ENCODE peak calls at places on chromosomes 6 and 20, in eight cellular contexts. One of them, this sample, is unnamed.

GRCh38 chr6:116373300-116373699 is 2.6 kb downstream of the DSE start:
- DNase-seq in endothelial cell of umbilical vein: no peak
- DNase-seq in foreskin fibroblast: no peak
- DNase-seq in choroid plexus epithelial cell: no peak
- DNase-seq in AG04450: no peak
- DNase-seq in cardiac fibroblast: no peak
- DNase-seq in lower lobe of right lung: no peak
- DNase-seq in effector memory CD4-positive, alpha-beta T cell: no peak
- DNase-seq in this sample: no peak

GRCh38 chr6:34070315-34071110 is 75.4 kb downstream of the GRM4 start:
- DNase-seq in cardiac fibroblast: no peak
- DNase-seq in lower lobe of right lung: no peak
- DNase-seq in AG04450: no peak
- DNase-seq in foreskin fibroblast: no peak
- DNase-seq in choroid plexus epithelial cell: no peak
- DNase-seq in endothelial cell of umbilical vein: no peak
- DNase-seq in effector memory CD4-positive, alpha-beta T cell: no peak
- DNase-seq in this sample: no peak

GRCh38 chr6:5723905-5724691 is 282.6 kb downstream of the NRN1 start:
- DNase-seq in lower lobe of right lung: peak
- DNase-seq in AG04450: no peak
- DNase-seq in cardiac fibroblast: no peak
- DNase-seq in foreskin fibroblast: no peak
- DNase-seq in endothelial cell of umbilical vein: no peak
- DNase-seq in choroid plexus epithelial cell: peak
- DNase-seq in effector memory CD4-positive, alpha-beta T cell: no peak
- DNase-seq in this sample: no peak

GRCh38 chr20:20022498-20022897 is 5.3 kb downstream of the NAA20 start:
- DNase-seq in foreskin fibroblast: no peak
- DNase-seq in endothelial cell of umbilical vein: no peak
- DNase-seq in effector memory CD4-positive, alpha-beta T cell: no peak
- DNase-seq in cardiac fibroblast: no peak
- DNase-seq in AG04450: no peak
- DNase-seq in lower lobe of right lung: no peak
- DNase-seq in choroid plexus epithelial cell: no peak
- DNase-seq in this sample: no peak

GRCh38 chr6:91781946-91782345 is 1195.1 kb upstream of the MAP3K7 start:
- DNase-seq in cardiac fibroblast: no peak
- DNase-seq in foreskin fibroblast: no peak
- DNase-seq in AG04450: no peak
- DNase-seq in effector memory CD4-positive, alpha-beta T cell: no peak
- DNase-seq in endothelial cell of umbilical vein: no peak
- DNase-seq in choroid plexus epithelial cell: no peak
- DNase-seq in lower lobe of right lung: no peak
- DNase-seq in this sample: no peak

GRCh38 chr6:118894425-118895240 is 681 bp downstream of the ASF1A start:
- DNase-seq in effector memory CD4-positive, alpha-beta T cell: peak
- DNase-seq in lower lobe of right lung: peak
- DNase-seq in endothelial cell of umbilical vein: peak
- DNase-seq in AG04450: no peak
- DNase-seq in cardiac fibroblast: peak
- DNase-seq in choroid plexus epithelial cell: peak
- DNase-seq in foreskin fibroblast: peak
- DNase-seq in this sample: no peak

GRCh38 chr6:135869857-135870256 is 18.4 kb downstream of the PDE7B start:
- DNase-seq in endothelial cell of umbilical vein: no peak
- DNase-seq in cardiac fibroblast: peak
- DNase-seq in foreskin fibroblast: no peak
- DNase-seq in AG04450: no peak
- DNase-seq in lower lobe of right lung: no peak
- DNase-seq in effector memory CD4-positive, alpha-beta T cell: no peak
- DNase-seq in choroid plexus epithelial cell: no peak
- DNase-seq in this sample: no peak

GRCh38 chr6:137283940-137284910 is 65.0 kb upstream of the IFNGR1 start:
- DNase-seq in choroid plexus epithelial cell: peak
- DNase-seq in AG04450: no peak
- DNase-seq in lower lobe of right lung: no peak
- DNase-seq in effector memory CD4-positive, alpha-beta T cell: no peak
- DNase-seq in foreskin fibroblast: no peak
- DNase-seq in cardiac fibroblast: peak
- DNase-seq in endothelial cell of umbilical vein: no peak
- DNase-seq in this sample: no peak

GRCh38 chr6:169454204-169454871 is 200.7 kb upstream of the THBS2 start:
- DNase-seq in AG04450: peak
- DNase-seq in cardiac fibroblast: peak
- DNase-seq in endothelial cell of umbilical vein: no peak
- DNase-seq in foreskin fibroblast: peak
- DNase-seq in effector memory CD4-positive, alpha-beta T cell: no peak
- DNase-seq in lower lobe of right lung: no peak
- DNase-seq in choroid plexus epithelial cell: peak
- DNase-seq in this sample: peak

GRCh38 chr6:8229913-8230312 is 127.6 kb upstream of the EEF1E1 start:
- DNase-seq in cardiac fibroblast: no peak
- DNase-seq in endothelial cell of umbilical vein: no peak
- DNase-seq in AG04450: no peak
- DNase-seq in effector memory CD4-positive, alpha-beta T cell: no peak
- DNase-seq in foreskin fibroblast: no peak
- DNase-seq in lower lobe of right lung: no peak
- DNase-seq in choroid plexus epithelial cell: no peak
- DNase-seq in this sample: no peak

GRCh38 chr6:159790149-159790946 is at the start of gene MRPL18:
- DNase-seq in cardiac fibroblast: peak
- DNase-seq in endothelial cell of umbilical vein: peak
- DNase-seq in lower lobe of right lung: peak
- DNase-seq in choroid plexus epithelial cell: peak
- DNase-seq in effector memory CD4-positive, alpha-beta T cell: peak
- DNase-seq in foreskin fibroblast: peak
- DNase-seq in AG04450: peak
- DNase-seq in this sample: peak

GRCh38 chr6:139256087-139256486 is 35.7 kb downstream of the TXLNB start:
- DNase-seq in lower lobe of right lung: no peak
- DNase-seq in AG04450: peak
- DNase-seq in foreskin fibroblast: no peak
- DNase-seq in endothelial cell of umbilical vein: no peak
- DNase-seq in choroid plexus epithelial cell: peak
- DNase-seq in effector memory CD4-positive, alpha-beta T cell: no peak
- DNase-seq in cardiac fibroblast: peak
- DNase-seq in this sample: peak

GRCh38 chr20:56454754-56455153 is 13.7 kb upstream of the RTF2 start:
- DNase-seq in foreskin fibroblast: no peak
- DNase-seq in lower lobe of right lung: no peak
- DNase-seq in choroid plexus epithelial cell: no peak
- DNase-seq in endothelial cell of umbilical vein: no peak
- DNase-seq in cardiac fibroblast: no peak
- DNase-seq in AG04450: no peak
- DNase-seq in effector memory CD4-positive, alpha-beta T cell: no peak
- DNase-seq in this sample: no peak

GRCh38 chr6:166929534-166930189 is 26.7 kb downstream of the RNASET2 start:
- DNase-seq in foreskin fibroblast: no peak
- DNase-seq in effector memory CD4-positive, alpha-beta T cell: no peak
- DNase-seq in choroid plexus epithelial cell: no peak
- DNase-seq in AG04450: no peak
- DNase-seq in endothelial cell of umbilical vein: no peak
- DNase-seq in cardiac fibroblast: no peak
- DNase-seq in lower lobe of right lung: no peak
- DNase-seq in this sample: no peak

DNA sequence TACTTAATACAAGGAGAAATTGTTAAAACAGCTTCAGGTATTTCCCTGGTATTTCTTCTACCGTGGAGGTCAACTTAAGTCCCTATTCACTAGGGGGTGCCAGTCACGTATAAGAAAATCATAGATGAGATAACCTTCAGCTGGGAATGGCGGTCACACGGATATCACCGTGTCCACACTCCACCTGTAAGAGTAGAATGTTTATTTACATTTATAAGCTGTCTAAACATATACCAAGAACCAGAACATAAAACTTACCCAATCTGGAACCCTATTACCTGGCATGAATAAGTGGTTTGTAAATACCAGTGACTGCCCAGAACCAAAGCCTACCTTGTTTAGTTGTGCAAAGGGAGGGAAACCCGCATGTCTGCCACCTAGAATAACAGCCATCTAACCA is 1.9 kb upstream of the ELOVL4 start:
- DNase-seq in lower lobe of right lung: peak
- DNase-seq in effector memory CD4-positive, alpha-beta T cell: peak
- DNase-seq in choroid plexus epithelial cell: peak
- DNase-seq in foreskin fibroblast: peak
- DNase-seq in AG04450: peak
- DNase-seq in cardiac fibroblast: peak
- DNase-seq in endothelial cell of umbilical vein: peak
- DNase-seq in this sample: peak
- H3K4me3 ChIP-seq in lower lobe of right lung: no peak
- H3K4me3 ChIP-seq in effector memory CD4-positive, alpha-beta T cell: no peak
- H3K4me3 ChIP-seq in choroid plexus epithelial cell: no peak
- H3K4me3 ChIP-seq in foreskin fibroblast: no peak
- H3K4me3 ChIP-seq in AG04450: no peak
- H3K4me3 ChIP-seq in cardiac fibroblast: no peak
- H3K4me3 ChIP-seq in endothelial cell of umbilical vein: no peak
- H3K4me3 ChIP-seq in this sample: no peak

GRCh38 chr6:27280064-27280539 is 32.0 kb downstream of the POM121L2 start:
- DNase-seq in effector memory CD4-positive, alpha-beta T cell: no peak
- DNase-seq in endothelial cell of umbilical vein: peak
- DNase-seq in lower lobe of right lung: no peak
- DNase-seq in AG04450: peak
- DNase-seq in choroid plexus epithelial cell: peak
- DNase-seq in foreskin fibroblast: peak
- DNase-seq in cardiac fibroblast: peak
- DNase-seq in this sample: no peak
- H3K4me3 ChIP-seq in effector memory CD4-positive, alpha-beta T cell: no peak
- H3K4me3 ChIP-seq in endothelial cell of umbilical vein: peak
- H3K4me3 ChIP-seq in lower lobe of right lung: no peak
- H3K4me3 ChIP-seq in AG04450: peak
- H3K4me3 ChIP-seq in choroid plexus epithelial cell: peak
- H3K4me3 ChIP-seq in foreskin fibroblast: peak
- H3K4me3 ChIP-seq in cardiac fibroblast: peak
- H3K4me3 ChIP-seq in this sample: peak

GRCh38 chr6:389622-390021 is 1.9 kb upstream of the IRF4 start:
- DNase-seq in foreskin fibroblast: no peak
- DNase-seq in AG04450: no peak
- DNase-seq in cardiac fibroblast: no peak
- DNase-seq in choroid plexus epithelial cell: no peak
- DNase-seq in lower lobe of right lung: no peak
- DNase-seq in endothelial cell of umbilical vein: no peak
- DNase-seq in effector memory CD4-positive, alpha-beta T cell: no peak
- DNase-seq in this sample: no peak
- H3K4me3 ChIP-seq in foreskin fibroblast: no peak
- H3K4me3 ChIP-seq in AG04450: no peak
- H3K4me3 ChIP-seq in cardiac fibroblast: no peak
- H3K4me3 ChIP-seq in choroid plexus epithelial cell: no peak
- H3K4me3 ChIP-seq in lower lobe of right lung: no peak
- H3K4me3 ChIP-seq in endothelial cell of umbilical vein: no peak
- H3K4me3 ChIP-seq in effector memory CD4-positive, alpha-beta T cell: no peak
- H3K4me3 ChIP-seq in this sample: no peak

DNA sequence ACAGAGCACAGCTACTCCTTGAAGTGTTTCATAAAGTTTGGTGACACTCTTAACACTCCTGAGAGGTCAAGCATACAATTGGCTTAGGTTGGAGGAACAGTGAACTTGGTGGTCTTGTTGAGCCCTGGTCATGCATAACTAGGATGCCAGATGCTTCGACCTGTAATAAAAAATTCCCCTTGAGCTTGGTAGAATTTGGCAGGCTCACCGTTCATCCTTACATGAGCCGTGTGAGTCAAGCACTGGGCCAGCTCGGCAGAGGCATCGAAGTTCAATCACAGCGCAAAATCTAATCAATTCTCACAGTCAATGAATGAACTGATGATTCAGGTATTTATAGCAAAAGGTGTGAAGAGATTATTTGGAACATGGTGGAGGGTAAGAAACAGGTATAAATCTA is 33.7 kb downstream of the CYP24A1 start:
- DNase-seq in lower lobe of right lung: no peak
- DNase-seq in endothelial cell of umbilical vein: no peak
- DNase-seq in effector memory CD4-positive, alpha-beta T cell: no peak
- DNase-seq in foreskin fibroblast: no peak
- DNase-seq in AG04450: no peak
- DNase-seq in cardiac fibroblast: peak
- DNase-seq in choroid plexus epithelial cell: no peak
- DNase-seq in this sample: no peak
- H3K4me3 ChIP-seq in lower lobe of right lung: no peak
- H3K4me3 ChIP-seq in endothelial cell of umbilical vein: no peak
- H3K4me3 ChIP-seq in effector memory CD4-positive, alpha-beta T cell: no peak
- H3K4me3 ChIP-seq in foreskin fibroblast: no peak
- H3K4me3 ChIP-seq in AG04450: no peak
- H3K4me3 ChIP-seq in cardiac fibroblast: no peak
- H3K4me3 ChIP-seq in choroid plexus epithelial cell: no peak
- H3K4me3 ChIP-seq in this sample: no peak

DNA sequence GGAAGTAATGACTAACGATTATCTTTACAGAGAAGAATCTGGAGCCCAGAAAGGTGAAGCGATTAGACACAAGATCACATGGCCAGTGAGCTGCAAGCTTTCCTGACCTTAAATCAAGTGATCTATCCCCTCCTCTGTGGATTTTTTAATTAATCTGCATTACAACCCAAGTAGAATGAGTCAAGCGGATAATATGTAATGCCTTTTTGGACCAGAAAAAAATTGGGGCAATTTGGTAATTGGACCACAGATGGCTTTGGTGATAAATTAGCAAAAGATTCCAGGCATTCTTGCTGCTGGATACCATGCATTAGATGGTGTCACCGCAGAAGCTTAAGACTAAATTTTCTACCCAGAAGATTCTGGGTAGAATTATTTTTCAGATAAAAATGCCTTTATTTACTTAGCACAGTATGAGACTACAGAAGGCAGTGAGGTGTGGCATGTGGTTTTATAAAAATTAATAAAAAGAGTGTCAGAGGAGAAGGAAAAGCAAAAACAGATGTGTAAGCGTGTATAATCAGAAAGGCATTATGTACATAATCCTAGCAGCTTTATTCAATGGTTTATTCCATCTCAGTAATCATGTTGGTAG is 53.9 kb upstream of the PCSK2 start:
- DNase-seq in lower lobe of right lung: no peak
- DNase-seq in foreskin fibroblast: no peak
- DNase-seq in AG04450: no peak
- DNase-seq in choroid plexus epithelial cell: no peak
- DNase-seq in effector memory CD4-positive, alpha-beta T cell: no peak
- DNase-seq in cardiac fibroblast: no peak
- DNase-seq in endothelial cell of umbilical vein: no peak
- DNase-seq in this sample: no peak
- H3K4me3 ChIP-seq in lower lobe of right lung: no peak
- H3K4me3 ChIP-seq in foreskin fibroblast: no peak
- H3K4me3 ChIP-seq in AG04450: no peak
- H3K4me3 ChIP-seq in choroid plexus epithelial cell: no peak
- H3K4me3 ChIP-seq in effector memory CD4-positive, alpha-beta T cell: no peak
- H3K4me3 ChIP-seq in cardiac fibroblast: no peak
- H3K4me3 ChIP-seq in endothelial cell of umbilical vein: no peak
- H3K4me3 ChIP-seq in this sample: no peak

GRCh38 chr20:14203657-14204056 is 133.8 kb downstream of the FLRT3 start:
- DNase-seq in choroid plexus epithelial cell: no peak
- DNase-seq in effector memory CD4-positive, alpha-beta T cell: no peak
- DNase-seq in foreskin fibroblast: no peak
- DNase-seq in lower lobe of right lung: no peak
- DNase-seq in endothelial cell of umbilical vein: no peak
- DNase-seq in AG04450: no peak
- DNase-seq in cardiac fibroblast: no peak
- DNase-seq in this sample: no peak
- H3K4me3 ChIP-seq in choroid plexus epithelial cell: no peak
- H3K4me3 ChIP-seq in effector memory CD4-positive, alpha-beta T cell: no peak
- H3K4me3 ChIP-seq in foreskin fibroblast: no peak
- H3K4me3 ChIP-seq in lower lobe of right lung: no peak
- H3K4me3 ChIP-seq in endothelial cell of umbilical vein: no peak
- H3K4me3 ChIP-seq in AG04450: no peak
- H3K4me3 ChIP-seq in cardiac fibroblast: no peak
- H3K4me3 ChIP-seq in this sample: no peak